ENCODE peak calls at places on chromosome 21, in six cellular contexts. One of them, this sample, is unnamed.

GRCh38 chr21:39849014-39849655 is 18.1 kb upstream of the PCP4 start:
- DNase-seq in HCT116: no peak
- DNase-seq in H1: no peak
- DNase-seq in K562: no peak
- DNase-seq in GM12878: no peak
- DNase-seq in HepG2: no peak
- DNase-seq in this sample: no peak

GRCh38 chr21:42164064-42164789 is 54.7 kb upstream of the ABCG1 start:
- DNase-seq in H1: no peak
- DNase-seq in HepG2: peak; percentile 24
- DNase-seq in GM12878: no peak
- DNase-seq in K562: no peak
- DNase-seq in HCT116: peak; percentile 29
- DNase-seq in this sample: peak; percentile 25

GRCh38 chr21:41745971-41746743 is 20.7 kb downstream of the RIPK4 start:
- DNase-seq in GM12878: no peak
- DNase-seq in K562: peak; percentile 50
- DNase-seq in H1: no peak
- DNase-seq in HepG2: no peak
- DNase-seq in HCT116: no peak
- DNase-seq in this sample: no peak

GRCh38 chr21:36927718-36928117 is 38.8 kb downstream of the HLCS start:
- DNase-seq in H1: peak; percentile 88
- DNase-seq in HepG2: peak; percentile 56
- DNase-seq in K562: peak; percentile 82
- DNase-seq in HCT116: peak; percentile 56
- DNase-seq in GM12878: peak; percentile 12
- DNase-seq in this sample: peak; percentile 84

GRCh38 chr21:25456672-25457071 is 150.6 kb downstream of the MRPL39 start:
- DNase-seq in HepG2: no peak
- DNase-seq in K562: no peak
- DNase-seq in H1: no peak
- DNase-seq in GM12878: peak; percentile 77
- DNase-seq in HCT116: no peak
- DNase-seq in this sample: no peak

GRCh38 chr21:37565530-37566223 is 199.1 kb downstream of the DYRK1A start:
- DNase-seq in HCT116: no peak
- DNase-seq in GM12878: no peak
- DNase-seq in H1: peak; percentile 23
- DNase-seq in K562: no peak
- DNase-seq in HepG2: peak; percentile 90
- DNase-seq in this sample: no peak

GRCh38 chr21:14259669-14260458 is 43.9 kb downstream of the RBM11 start:
- DNase-seq in K562: peak; percentile 24
- DNase-seq in HepG2: peak; percentile 39
- DNase-seq in GM12878: no peak
- DNase-seq in H1: no peak
- DNase-seq in HCT116: peak; percentile 10
- DNase-seq in this sample: peak; percentile 81

GRCh38 chr21:16568661-16569060 is 838.9 kb downstream of the USP25 start:
- DNase-seq in HepG2: no peak
- DNase-seq in H1: no peak
- DNase-seq in GM12878: no peak
- DNase-seq in K562: no peak
- DNase-seq in HCT116: no peak
- DNase-seq in this sample: no peak

GRCh38 chr21:16532841-16533240 is 803.1 kb downstream of the USP25 start:
- DNase-seq in HepG2: no peak
- DNase-seq in HCT116: no peak
- DNase-seq in H1: no peak
- DNase-seq in GM12878: no peak
- DNase-seq in K562: no peak
- DNase-seq in this sample: no peak

GRCh38 chr21:33268392-33268735 is 2.2 kb downstream of the IL10RB start:
- DNase-seq in HepG2: no peak
- DNase-seq in K562: no peak
- DNase-seq in HCT116: no peak
- DNase-seq in H1: no peak
- DNase-seq in GM12878: no peak
- DNase-seq in this sample: no peak

GRCh38 chr21:35095859-35096291 is 46.8 kb upstream of the RUNX1 start:
- DNase-seq in K562: no peak
- DNase-seq in GM12878: no peak
- DNase-seq in HCT116: no peak
- DNase-seq in H1: no peak
- DNase-seq in HepG2: no peak
- DNase-seq in this sample: no peak

GRCh38 chr21:35086357-35086756 is 37.3 kb upstream of the RUNX1 start:
- DNase-seq in GM12878: no peak
- DNase-seq in K562: no peak
- DNase-seq in HepG2: no peak
- DNase-seq in HCT116: no peak
- DNase-seq in H1: no peak
- DNase-seq in this sample: no peak

GRCh38 chr21:35088235-35088865 is 39.2 kb upstream of the RUNX1 start:
- DNase-seq in GM12878: no peak
- DNase-seq in HepG2: no peak
- DNase-seq in H1: no peak
- DNase-seq in HCT116: no peak
- DNase-seq in K562: no peak
- DNase-seq in this sample: no peak

GRCh38 chr21:35093514-35093913 is 44.4 kb upstream of the RUNX1 start:
- DNase-seq in HCT116: no peak
- DNase-seq in HepG2: no peak
- DNase-seq in H1: no peak
- DNase-seq in GM12878: no peak
- DNase-seq in K562: no peak
- DNase-seq in this sample: no peak

GRCh38 chr21:35090403-35090802 is 41.3 kb upstream of the RUNX1 start:
- DNase-seq in HepG2: no peak
- DNase-seq in HCT116: no peak
- DNase-seq in K562: no peak
- DNase-seq in H1: no peak
- DNase-seq in GM12878: no peak
- DNase-seq in this sample: no peak
- TF ChIP-seq ZNF274 in HepG2: no peak
- TF ChIP-seq ZNF274 in HCT116: no peak
- TF ChIP-seq ZNF274 in K562: no peak
- TF ChIP-seq ZNF274 in H1: no peak
- TF ChIP-seq ZNF274 in GM12878: no peak
- TF ChIP-seq ZNF274 in this sample: no peak

GRCh38 chr21:45256912-45257672 is 30.6 kb downstream of the POFUT2 start:
- DNase-seq in HCT116: no peak
- DNase-seq in H1: peak; percentile 53
- DNase-seq in K562: peak; percentile 57
- DNase-seq in GM12878: no peak
- DNase-seq in HepG2: no peak
- DNase-seq in this sample: no peak

GRCh38 chr21:45253633-45254556 is 33.8 kb downstream of the POFUT2 start:
- DNase-seq in H1: peak; percentile 36
- DNase-seq in GM12878: no peak
- DNase-seq in HepG2: no peak
- DNase-seq in K562: no peak
- DNase-seq in HCT116: no peak
- DNase-seq in this sample: no peak

GRCh38 chr21:45254557-45254930 is 33.2 kb downstream of the POFUT2 start:
- DNase-seq in HepG2: no peak
- DNase-seq in H1: no peak
- DNase-seq in K562: no peak
- DNase-seq in GM12878: no peak
- DNase-seq in HCT116: no peak
- DNase-seq in this sample: no peak

GRCh38 chr21:45256021-45256911 is 31.4 kb downstream of the POFUT2 start:
- DNase-seq in K562: no peak
- DNase-seq in HepG2: no peak
- DNase-seq in GM12878: no peak
- DNase-seq in H1: peak; percentile 47
- DNase-seq in HCT116: no peak
- DNase-seq in this sample: no peak

DNA sequence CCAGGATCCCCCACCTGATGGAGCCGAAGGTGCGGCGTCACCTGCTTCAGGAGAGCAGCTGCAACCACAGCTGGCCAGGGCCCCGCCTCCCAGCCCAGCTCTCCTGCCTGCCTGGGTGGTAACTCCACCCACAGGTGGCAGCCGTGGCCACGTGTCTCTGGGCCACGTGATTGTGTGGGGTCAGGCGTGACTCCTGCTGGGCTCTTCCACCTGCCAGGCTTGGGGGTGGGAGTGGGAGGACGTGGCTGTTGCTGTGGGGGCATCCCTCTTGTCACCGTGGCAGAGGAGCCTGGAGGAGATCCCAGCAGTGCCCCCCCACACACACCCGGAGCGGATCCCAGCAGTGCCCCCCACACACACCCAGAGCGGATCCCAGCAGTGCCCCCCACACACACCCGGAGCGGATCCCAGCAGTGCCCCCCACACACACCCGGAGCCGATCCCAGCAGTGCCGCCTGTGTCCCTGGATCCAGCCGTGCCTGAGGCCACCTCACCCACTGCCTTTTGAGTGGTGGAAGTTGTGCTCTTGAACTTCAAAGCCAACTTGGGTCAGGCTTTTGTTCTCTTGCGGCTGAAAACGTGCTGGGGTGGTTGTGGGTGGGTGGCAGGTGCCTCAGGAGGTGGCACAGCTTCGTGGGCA is 32.2 kb downstream of the POFUT2 start:
- DNase-seq in K562: peak; percentile 84
- DNase-seq in HCT116: peak; percentile 34
- DNase-seq in HepG2: peak; percentile 20
- DNase-seq in H1: peak; percentile 45
- DNase-seq in GM12878: no peak
- DNase-seq in this sample: no peak
- TF ChIP-seq ZNF274 in K562: no peak
- TF ChIP-seq ZNF274 in HCT116: no peak
- TF ChIP-seq ZNF274 in HepG2: peak; percentile 22
- TF ChIP-seq ZNF274 in H1: no peak
- TF ChIP-seq ZNF274 in GM12878: no peak
- TF ChIP-seq ZNF274 in this sample: no peak

GRCh38 chr21:30600787-30601186 is at the start of gene KRTAP22-1:
- DNase-seq in GM12878: no peak
- DNase-seq in H1: no peak
- DNase-seq in HepG2: no peak
- DNase-seq in K562: no peak
- DNase-seq in HCT116: no peak
- DNase-seq in this sample: no peak

DNA sequence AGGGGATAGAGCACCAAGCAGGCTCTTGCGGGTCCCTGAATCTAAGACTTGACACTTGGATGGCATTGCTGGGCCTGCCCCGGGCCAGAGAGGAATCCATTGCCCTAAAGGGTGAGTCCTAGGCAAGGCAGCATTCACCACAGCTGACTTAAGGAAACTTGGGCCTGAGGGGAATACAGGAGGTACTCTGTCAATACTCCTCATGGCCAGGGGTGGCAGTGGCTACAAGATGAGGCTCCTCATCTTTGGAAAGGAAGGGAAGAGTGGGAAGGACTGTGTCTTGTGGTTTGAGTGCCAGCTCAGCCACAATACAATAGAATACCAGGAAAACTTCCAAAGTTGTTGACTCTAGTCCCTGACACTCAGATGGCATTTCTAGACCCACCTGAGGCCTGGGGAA is 5.1 kb downstream of the KRTAP22-1 start:
- DNase-seq in H1: no peak
- DNase-seq in K562: no peak
- DNase-seq in GM12878: no peak
- DNase-seq in HCT116: no peak
- DNase-seq in HepG2: no peak
- DNase-seq in this sample: peak; percentile 20
- TF ChIP-seq ZNF274 in H1: no peak
- TF ChIP-seq ZNF274 in K562: no peak
- TF ChIP-seq ZNF274 in GM12878: no peak
- TF ChIP-seq ZNF274 in HCT116: no peak
- TF ChIP-seq ZNF274 in HepG2: no peak
- TF ChIP-seq ZNF274 in this sample: no peak

GRCh38 chr21:27301216-27301615 is 334.3 kb upstream of the ADAMTS5 start:
- DNase-seq in HCT116: no peak
- DNase-seq in H1: no peak
- DNase-seq in K562: no peak
- DNase-seq in HepG2: no peak
- DNase-seq in GM12878: no peak
- DNase-seq in this sample: no peak

GRCh38 chr21:27300770-27301169 is 333.9 kb upstream of the ADAMTS5 start:
- DNase-seq in K562: no peak
- DNase-seq in GM12878: no peak
- DNase-seq in HepG2: no peak
- DNase-seq in HCT116: no peak
- DNase-seq in H1: no peak
- DNase-seq in this sample: no peak

GRCh38 chr21:27292851-27293638 is 326.2 kb upstream of the ADAMTS5 start:
- DNase-seq in H1: no peak
- DNase-seq in HCT116: no peak
- DNase-seq in HepG2: no peak
- DNase-seq in GM12878: no peak
- DNase-seq in K562: no peak
- DNase-seq in this sample: no peak

GRCh38 chr21:27298465-27298864 is 331.6 kb upstream of the ADAMTS5 start:
- DNase-seq in K562: no peak
- DNase-seq in GM12878: no peak
- DNase-seq in HCT116: no peak
- DNase-seq in HepG2: no peak
- DNase-seq in H1: no peak
- DNase-seq in this sample: no peak
- TF ChIP-seq ZNF274 in K562: no peak
- TF ChIP-seq ZNF274 in GM12878: no peak
- TF ChIP-seq ZNF274 in HCT116: no peak
- TF ChIP-seq ZNF274 in HepG2: no peak
- TF ChIP-seq ZNF274 in H1: no peak
- TF ChIP-seq ZNF274 in this sample: no peak

This sample was measured in NT2/D1.